ENCODE peak calls at places on chromosomes 11 and 22, in nine cellular contexts. One of them, this sample, is unnamed.

GRCh38 chr11:58632510-58632909 is 10.0 kb downstream of the CNTF start:
- DNase-seq in activated T-cell treated with anti-CD3 and anti-CD28 coated beads for 1 hour: no peak
- DNase-seq in stimulated activated CD8-positive, alpha-beta memory T cell treated with anti-CD3 and anti-CD28 coated beads, Interleukin-15, amount 100 ng/mL, for 24 hours: no peak
- DNase-seq in T-helper 9 cell: no peak
- DNase-seq in NCI-H1092 treated with DMSO at 0.1 percent for 48 hours: no peak
- DNase-seq in EL: no peak
- DNase-seq in LoVo: no peak
- DNase-seq in amygdala: no peak
- DNase-seq in iris pigment epithelial cell: no peak
- DNase-seq in this sample: no peak

GRCh38 chr11:111633756-111634362 is 31.6 kb downstream of the SIK2 start:
- DNase-seq in amygdala: no peak
- DNase-seq in activated T-cell treated with anti-CD3 and anti-CD28 coated beads for 1 hour: no peak
- DNase-seq in stimulated activated CD8-positive, alpha-beta memory T cell treated with anti-CD3 and anti-CD28 coated beads, Interleukin-15, amount 100 ng/mL, for 24 hours: no peak
- DNase-seq in EL: peak
- DNase-seq in iris pigment epithelial cell: peak
- DNase-seq in T-helper 9 cell: no peak
- DNase-seq in LoVo: no peak
- DNase-seq in NCI-H1092 treated with DMSO at 0.1 percent for 48 hours: peak
- DNase-seq in this sample: no peak

GRCh38 chr11:84247931-84248330 is 961.8 kb upstream of the CCDC90B start:
- DNase-seq in NCI-H1092 treated with DMSO at 0.1 percent for 48 hours: peak
- DNase-seq in LoVo: no peak
- DNase-seq in activated T-cell treated with anti-CD3 and anti-CD28 coated beads for 1 hour: no peak
- DNase-seq in T-helper 9 cell: no peak
- DNase-seq in iris pigment epithelial cell: peak
- DNase-seq in amygdala: no peak
- DNase-seq in EL: no peak
- DNase-seq in stimulated activated CD8-positive, alpha-beta memory T cell treated with anti-CD3 and anti-CD28 coated beads, Interleukin-15, amount 100 ng/mL, for 24 hours: no peak
- DNase-seq in this sample: no peak

GRCh38 chr11:19705936-19706335 is 6.7 kb upstream of the NAV2 start:
- DNase-seq in activated T-cell treated with anti-CD3 and anti-CD28 coated beads for 1 hour: no peak
- DNase-seq in amygdala: no peak
- DNase-seq in iris pigment epithelial cell: no peak
- DNase-seq in NCI-H1092 treated with DMSO at 0.1 percent for 48 hours: no peak
- DNase-seq in EL: no peak
- DNase-seq in stimulated activated CD8-positive, alpha-beta memory T cell treated with anti-CD3 and anti-CD28 coated beads, Interleukin-15, amount 100 ng/mL, for 24 hours: no peak
- DNase-seq in LoVo: no peak
- DNase-seq in T-helper 9 cell: no peak
- DNase-seq in this sample: no peak

GRCh38 chr22:42794551-42795510 is 62.2 kb downstream of the ARFGAP3 start:
- DNase-seq in T-helper 9 cell: no peak
- DNase-seq in NCI-H1092 treated with DMSO at 0.1 percent for 48 hours: no peak
- DNase-seq in EL: no peak
- DNase-seq in amygdala: no peak
- DNase-seq in activated T-cell treated with anti-CD3 and anti-CD28 coated beads for 1 hour: no peak
- DNase-seq in iris pigment epithelial cell: no peak
- DNase-seq in LoVo: no peak
- DNase-seq in stimulated activated CD8-positive, alpha-beta memory T cell treated with anti-CD3 and anti-CD28 coated beads, Interleukin-15, amount 100 ng/mL, for 24 hours: no peak
- DNase-seq in this sample: no peak

GRCh38 chr11:102666331-102666957 is 39.1 kb downstream of the MMP27 start:
- DNase-seq in activated T-cell treated with anti-CD3 and anti-CD28 coated beads for 1 hour: no peak
- DNase-seq in NCI-H1092 treated with DMSO at 0.1 percent for 48 hours: peak
- DNase-seq in T-helper 9 cell: no peak
- DNase-seq in LoVo: peak
- DNase-seq in EL: peak
- DNase-seq in amygdala: no peak
- DNase-seq in stimulated activated CD8-positive, alpha-beta memory T cell treated with anti-CD3 and anti-CD28 coated beads, Interleukin-15, amount 100 ng/mL, for 24 hours: no peak
- DNase-seq in iris pigment epithelial cell: peak
- DNase-seq in this sample: no peak

GRCh38 chr22:19178065-19178658 is 374 bp downstream of the SLC25A1 start:
- DNase-seq in NCI-H1092 treated with DMSO at 0.1 percent for 48 hours: no peak
- DNase-seq in iris pigment epithelial cell: peak
- DNase-seq in LoVo: no peak
- DNase-seq in T-helper 9 cell: peak
- DNase-seq in activated T-cell treated with anti-CD3 and anti-CD28 coated beads for 1 hour: peak
- DNase-seq in EL: no peak
- DNase-seq in amygdala: no peak
- DNase-seq in stimulated activated CD8-positive, alpha-beta memory T cell treated with anti-CD3 and anti-CD28 coated beads, Interleukin-15, amount 100 ng/mL, for 24 hours: no peak
- DNase-seq in this sample: peak

GRCh38 chr11:69093106-69093505 is 44.4 kb downstream of the TPCN2 start:
- DNase-seq in LoVo: no peak
- DNase-seq in activated T-cell treated with anti-CD3 and anti-CD28 coated beads for 1 hour: no peak
- DNase-seq in iris pigment epithelial cell: no peak
- DNase-seq in stimulated activated CD8-positive, alpha-beta memory T cell treated with anti-CD3 and anti-CD28 coated beads, Interleukin-15, amount 100 ng/mL, for 24 hours: no peak
- DNase-seq in NCI-H1092 treated with DMSO at 0.1 percent for 48 hours: no peak
- DNase-seq in EL: no peak
- DNase-seq in T-helper 9 cell: no peak
- DNase-seq in amygdala: no peak
- DNase-seq in this sample: no peak

GRCh38 chr22:44765571-44766285 is 13.4 kb downstream of the ARHGAP8 start:
- DNase-seq in activated T-cell treated with anti-CD3 and anti-CD28 coated beads for 1 hour: no peak
- DNase-seq in LoVo: no peak
- DNase-seq in T-helper 9 cell: no peak
- DNase-seq in EL: no peak
- DNase-seq in iris pigment epithelial cell: no peak
- DNase-seq in stimulated activated CD8-positive, alpha-beta memory T cell treated with anti-CD3 and anti-CD28 coated beads, Interleukin-15, amount 100 ng/mL, for 24 hours: no peak
- DNase-seq in NCI-H1092 treated with DMSO at 0.1 percent for 48 hours: no peak
- DNase-seq in amygdala: no peak
- DNase-seq in this sample: no peak

GRCh38 chr11:90908074-90908473 is 685.2 kb upstream of the CHORDC1 start:
- DNase-seq in T-helper 9 cell: no peak
- DNase-seq in iris pigment epithelial cell: peak
- DNase-seq in amygdala: no peak
- DNase-seq in stimulated activated CD8-positive, alpha-beta memory T cell treated with anti-CD3 and anti-CD28 coated beads, Interleukin-15, amount 100 ng/mL, for 24 hours: no peak
- DNase-seq in activated T-cell treated with anti-CD3 and anti-CD28 coated beads for 1 hour: no peak
- DNase-seq in NCI-H1092 treated with DMSO at 0.1 percent for 48 hours: no peak
- DNase-seq in LoVo: no peak
- DNase-seq in EL: no peak
- DNase-seq in this sample: no peak